ENCODE peak calls at places on chromosomes 12 and 14, in nine cellular contexts. V is effector CD8-positive, alpha-beta T cell; G is RCC 7860; F is pancreas; X is AG09319; C is HAP-1; M is kidney epithelial cell; N is HCEC 1CT; R is NCI-H1105. K is an unnamed sample.

GRCh38 chr12:121753844-121754264 is 39.6 kb downstream of the RHOF start:
- DNase-seq in R (no peak), F (peak), X (no peak), V (no peak), N (no peak), C (no peak), G (no peak), M (no peak), K (no peak)

GRCh38 chr14:104800600-104801283 is at the start of gene ZBTB42:
- DNase-seq in C (peak), V (peak), R (peak), M (no peak), F (peak), X (no peak), N (peak), G (peak), K (peak)

GRCh38 chr14:76844223-76844622 is 18.0 kb downstream of the LRRC74A start:
- DNase-seq in F (peak), N (peak), R (no peak), M (no peak), X (no peak), V (peak), G (no peak), C (peak), K (no peak)

GRCh38 chr12:121279507-121279915 is 17.0 kb downstream of the CAMKK2 start:
- DNase-seq in F (peak), M (no peak), C (no peak), V (no peak), G (no peak), R (no peak), X (no peak), N (no peak), K (no peak)

GRCh38 chr12:79482921-79483320 is 207.8 kb downstream of the PAWR start:
- DNase-seq in G (no peak), N (no peak), M (no peak), X (no peak), V (no peak), C (no peak), R (no peak), F (no peak), K (no peak)

GRCh38 chr12:5498081-5498480 is 66.2 kb downstream of the NTF3 start:
- DNase-seq in C (no peak), G (peak), N (no peak), V (no peak), R (no peak), F (no peak), M (no peak), X (no peak), K (no peak)

GRCh38 chr14:57495409-57495808 is 1.8 kb upstream of the CCDC198 start:
- DNase-seq in R (no peak), V (no peak), N (no peak), C (no peak), X (no peak), G (peak), F (no peak), M (no peak), K (no peak)

GRCh38 chr12:5379737-5380496 is 52.0 kb upstream of the NTF3 start:
- DNase-seq in N (no peak), F (no peak), X (no peak), M (peak), G (peak), R (no peak), C (no peak), V (no peak), K (no peak)

GRCh38 chr12:46268349-46268616 is 560 bp downstream of the SLC38A1 start:
- DNase-seq in F (no peak), M (no peak), X (no peak), C (no peak), G (no peak), N (no peak), R (peak), V (peak), K (no peak)

GRCh38 chr14:94381149-94382030 is 7.0 kb downstream of the SERPINA1 start:
- DNase-seq in M (no peak), X (no peak), V (no peak), N (no peak), C (no peak), R (no peak), F (no peak), G (no peak), K (no peak)

GRCh38 chr12:25328082-25328712 is 77.5 kb upstream of the KRAS start:
- DNase-seq in C (peak), N (no peak), M (peak), V (no peak), X (no peak), G (no peak), R (no peak), F (peak), K (no peak)

GRCh38 chr12:49413796-49414195 is 46.5 kb downstream of the SPATS2 start:
- DNase-seq in C (no peak), M (no peak), G (no peak), N (peak), R (no peak), X (no peak), F (no peak), V (no peak), K (no peak)

GRCh38 chr12:26646571-26646970 is 186.4 kb downstream of the ITPR2 start:
- DNase-seq in V (no peak), X (no peak), C (no peak), G (no peak), N (no peak), R (no peak), F (no peak), M (no peak), K (no peak)

GRCh38 chr14:93285048-93285447 is 47.8 kb downstream of the BTBD7 start:
- DNase-seq in M (peak), V (no peak), F (no peak), C (no peak), X (no peak), R (no peak), G (peak), N (no peak), K (no peak)

GRCh38 chr12:13223176-13223806 is 26.8 kb downstream of the EMP1 start:
- DNase-seq in G (no peak), R (no peak), N (peak), V (no peak), M (no peak), F (no peak), C (no peak), X (peak), K (no peak)

GRCh38 chr12:3236345-3237153 is 159.4 kb downstream of the TSPAN9 start:
- DNase-seq in G (no peak), C (peak), N (no peak), M (peak), V (no peak), R (no peak), X (no peak), F (no peak), K (no peak)

GRCh38 chr12:117854339-117855012 is 114.3 kb downstream of the KSR2 start:
- DNase-seq in R (peak), X (no peak), F (no peak), M (no peak), N (peak), G (no peak), C (peak), V (no peak), K (peak)

GRCh38 chr12:98738539-98738938 is 93.4 kb downstream of the APAF1 start:
- DNase-seq in M (no peak), X (no peak), N (no peak), R (no peak), G (no peak), F (no peak), C (no peak), V (no peak), K (no peak)

GRCh38 chr12:47216150-47216677 is 136.5 kb upstream of the AMIGO2 start:
- DNase-seq in N (no peak), C (no peak), X (no peak), F (no peak), M (no peak), V (no peak), R (no peak), G (no peak), K (no peak)

GRCh38 chr12:104957388-104958008 is 592 bp downstream of the SLC41A2 start:
- DNase-seq in R (peak), C (peak), X (no peak), F (no peak), G (no peak), N (no peak), M (no peak), V (peak), K (peak)

GRCh38 chr14:58243790-58244555 is 670 bp upstream of the PSMA3 start:
- DNase-seq in C (peak), G (peak), N (peak), R (peak), F (no peak), M (no peak), V (no peak), X (no peak), K (no peak)

GRCh38 chr12:132356686-132357622 is 27.6 kb upstream of the GALNT9 start:
- DNase-seq in X (no peak), F (no peak), G (peak), V (no peak), M (peak), N (peak), C (no peak), R (no peak), K (no peak)

GRCh38 chr12:69059465-69060457 is 126.8 kb upstream of the CPM start:
- DNase-seq in X (peak), F (no peak), G (peak), R (no peak), N (peak), C (no peak), V (no peak), M (peak), K (no peak)

GRCh38 chr12:131445184-131445974 is 265.5 kb upstream of the SFSWAP start:
- DNase-seq in R (no peak), C (no peak), X (no peak), G (no peak), M (no peak), V (no peak), F (no peak), N (no peak), K (no peak)

GRCh38 chr12:52407918-52408317 is 1.8 kb upstream of the KRT82 start:
- DNase-seq in M (no peak), C (no peak), X (no peak), N (no peak), V (no peak), G (no peak), F (no peak), R (no peak), K (no peak)

GRCh38 chr14:31880935-31881334 is 196.2 kb upstream of the ARHGAP5 start:
- DNase-seq in N (peak), R (no peak), X (peak), M (peak), F (no peak), G (peak), C (no peak), V (no peak), K (no peak)

GRCh38 chr12:96078281-96078761 is 42.9 kb upstream of the LTA4H start:
- DNase-seq in C (no peak), M (no peak), V (no peak), R (no peak), G (no peak), N (no peak), F (peak), X (no peak), K (no peak)

GRCh38 chr12:54967461-54967860 is 17.1 kb downstream of the TESPA1 start:
- DNase-seq in N (peak), M (no peak), G (no peak), F (no peak), V (no peak), C (no peak), R (no peak), X (no peak), K (no peak)

GRCh38 chr12:102824218-102824835 is 92.7 kb downstream of the PAH start:
- DNase-seq in V (no peak), C (peak), R (no peak), N (no peak), X (no peak), F (no peak), M (no peak), G (no peak), K (no peak)

GRCh38 chr14:77088219-77088618 is 9.8 kb upstream of the CIPC start:
- DNase-seq in G (no peak), N (no peak), R (peak), M (no peak), X (no peak), C (no peak), V (no peak), F (peak), K (peak)

GRCh38 chr12:109592195-109592904 is 18.8 kb downstream of the MVK start:
- DNase-seq in V (no peak), M (no peak), F (no peak), X (no peak), R (no peak), G (no peak), C (no peak), N (no peak), K (no peak)

GRCh38 chr14:24296341-24297157 is 3.0 kb downstream of the DHRS1 start:
- DNase-seq in V (peak), C (peak), M (peak), N (peak), R (peak), G (peak), F (peak), X (peak), K (peak)

GRCh38 chr14:63544641-63545234 is 1.6 kb upstream of the PPP2R5E start:
- DNase-seq in G (no peak), N (peak), C (peak), R (no peak), M (no peak), V (no peak), F (no peak), X (no peak), K (peak)

GRCh38 chr14:79638647-79639266 is 572.5 kb downstream of the DIO2 start:
- DNase-seq in V (no peak), R (no peak), X (no peak), G (no peak), M (no peak), N (no peak), F (no peak), C (no peak), K (no peak)

GRCh38 chr14:58638231-58639205 is 756 bp downstream of the DACT1 start:
- DNase-seq in X (no peak), R (no peak), M (no peak), V (no peak), G (no peak), F (peak), N (peak), C (peak), K (peak)

GRCh38 chr12:24561411-24561871 is 387.5 kb downstream of the BCAT1 start:
- DNase-seq in N (peak), R (no peak), G (peak), F (no peak), C (peak), V (no peak), X (no peak), M (no peak), K (no peak)

GRCh38 chr14:31122098-31122611 is 85.4 kb downstream of the HECTD1 start:
- DNase-seq in G (no peak), R (no peak), F (no peak), X (no peak), N (no peak), V (no peak), M (no peak), C (peak), K (no peak)

GRCh38 chr14:68780358-68781160 is 12.3 kb downstream of the ZFP36L1 start:
- DNase-seq in X (no peak), N (peak), R (no peak), V (no peak), F (peak), G (peak), M (no peak), C (no peak), K (no peak)